ENCODE peak calls at places on chromosome 7, in seven cellular contexts. W is fibroblast of mammary gland, I is cardiac muscle cell, B is bronchial epithelial cell, T is astrocyte, A is H1, V is Panc1. O is an unnamed sample.

GRCh38 chr7:137508437-137509175 is 165.1 kb upstream of the PTN start:
- DNase-seq in W (peak; percentile 70), I (peak; percentile 76), B (peak; percentile 86), T (peak; percentile 95), A (no peak), V (no peak), O (no peak)

GRCh38 chr7:98165827-98166667 is 45.2 kb upstream of the BHLHA15 start:
- DNase-seq in W (peak; percentile 22), I (peak; percentile 37), B (peak; percentile 22), T (no peak), A (peak; percentile 36), V (no peak), O (peak; percentile 61)

GRCh38 chr7:45972629-45973312 is 51.7 kb upstream of the IGFBP3 start:
- DNase-seq in W (no peak), I (no peak), B (no peak), T (no peak), A (no peak), V (no peak), O (no peak)

GRCh38 chr7:42854521-42855118 is 57.2 kb downstream of the C7orf25 start:
- DNase-seq in W (no peak), I (no peak), B (no peak), T (no peak), A (no peak), V (no peak), O (no peak)

GRCh38 chr7:84191261-84191660 is 3.3 kb downstream of the SEMA3A start:
- DNase-seq in W (peak; percentile 46), I (no peak), B (peak; percentile 53), T (no peak), A (no peak), V (no peak), O (no peak)

GRCh38 chr7:111138196-111138569 is 47.3 kb downstream of the LRRN3 start:
- DNase-seq in W (peak; percentile 64), I (peak; percentile 42), B (peak; percentile 47), T (peak; percentile 52), A (no peak), V (peak; percentile 76), O (peak; percentile 35)

GRCh38 chr7:11428877-11429617 is 403.0 kb downstream of the THSD7A start:
- DNase-seq in W (no peak), I (no peak), B (no peak), T (no peak), A (no peak), V (no peak), O (no peak)

GRCh38 chr7:47508389-47509380 is 73.2 kb downstream of the TNS3 start:
- DNase-seq in W (peak; percentile 35), I (no peak), B (no peak), T (no peak), A (no peak), V (no peak), O (no peak)

GRCh38 chr7:151251926-151252835 is 3.7 kb upstream of the SMARCD3 start:
- DNase-seq in W (peak; percentile 57), I (peak; percentile 87), B (peak; percentile 9), T (peak; percentile 67), A (no peak), V (no peak), O (peak; percentile 54)

GRCh38 chr7:131945313-131945831 is 388.9 kb upstream of the PODXL start:
- DNase-seq in W (peak; percentile 12), I (peak; percentile 50), B (no peak), T (no peak), A (peak; percentile 46), V (no peak), O (peak; percentile 66)

GRCh38 chr7:100901921-100902332 is 6.2 kb upstream of the ACHE start:
- DNase-seq in W (no peak), I (no peak), B (no peak), T (no peak), A (no peak), V (no peak), O (no peak)

GRCh38 chr7:125253454-125254182 is 324.0 kb upstream of the POT1 start:
- DNase-seq in W (no peak), I (no peak), B (peak; percentile 98), T (no peak), A (no peak), V (no peak), O (peak; percentile 4)

GRCh38 chr7:28062197-28062988 is 118.2 kb downstream of the JAZF1 start:
- DNase-seq in W (peak; percentile 71), I (peak; percentile 82), B (peak; percentile 60), T (peak; percentile 32), A (no peak), V (peak; percentile 43), O (peak; percentile 91)

GRCh38 chr7:79298145-79298760 is 155.2 kb downstream of the MAGI2 start:
- DNase-seq in W (peak; percentile 80), I (peak; percentile 80), B (peak; percentile 71), T (peak; percentile 25), A (no peak), V (peak; percentile 50), O (peak; percentile 24)

GRCh38 chr7:22726345-22726848 is 603 bp upstream of the IL6 start:
- DNase-seq in W (peak; percentile 83), I (peak; percentile 90), B (peak; percentile 74), T (peak; percentile 80), A (no peak), V (no peak), O (peak; percentile 81)
- TF ChIP-seq CTCF in W (peak; percentile 59), I (peak; percentile 69), B (peak; percentile 78), T (peak; percentile 48), A (peak; percentile 66), V (peak; percentile 88), O (peak; percentile 80)

DNA sequence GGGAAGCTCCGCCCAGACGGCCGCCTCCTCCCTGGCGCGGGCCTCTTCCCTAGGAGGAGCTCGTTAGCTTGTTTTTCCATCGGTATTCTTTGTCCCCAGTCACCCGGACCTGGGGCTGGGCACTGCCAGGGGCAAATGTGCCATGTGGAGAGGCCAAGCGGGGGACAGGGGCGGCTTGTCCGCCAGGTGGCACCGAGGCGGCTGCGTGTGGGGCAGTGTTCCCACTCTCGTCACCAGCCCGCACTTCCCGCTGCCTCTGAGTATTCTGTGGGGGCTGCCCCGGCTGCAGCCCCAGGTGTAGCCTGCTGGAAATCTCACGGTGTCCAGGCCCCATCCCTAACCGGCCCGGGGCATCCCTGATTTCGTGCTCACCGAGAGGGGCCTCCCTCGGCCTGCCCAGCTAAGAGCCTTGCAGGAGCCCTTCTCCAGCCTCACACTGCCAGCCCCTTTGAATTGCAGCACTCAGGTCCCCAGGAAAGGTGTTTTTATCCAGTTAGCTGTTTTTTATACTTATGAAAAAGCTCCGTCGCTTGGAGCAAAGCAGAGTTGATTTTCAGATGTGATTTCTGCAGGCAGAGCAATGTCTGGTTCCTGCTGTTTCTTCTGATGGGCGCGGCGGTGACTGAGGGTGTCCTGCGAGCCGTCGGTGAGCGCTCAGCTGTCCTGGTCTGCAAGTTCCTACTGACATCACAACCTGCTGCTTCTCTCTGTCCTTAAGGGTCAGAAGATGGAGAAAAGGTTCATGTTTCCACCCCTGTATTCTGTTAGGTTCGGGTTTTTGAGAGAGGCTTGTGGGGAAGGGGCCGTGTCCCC is 109.8 kb upstream of the FAM20C start:
- DNase-seq in W (no peak), I (no peak), B (no peak), T (no peak), A (no peak), V (no peak), O (peak; percentile 59)
- TF ChIP-seq CTCF in W (no peak), I (no peak), B (no peak), T (no peak), A (no peak), V (no peak), O (no peak)

GRCh38 chr7:106732045-106732444 is 71.1 kb upstream of the CCDC71L start:
- DNase-seq in W (no peak), I (no peak), B (no peak), T (no peak), A (no peak), V (no peak), O (no peak)

GRCh38 chr7:106736123-106736507 is 75.2 kb upstream of the CCDC71L start:
- DNase-seq in W (no peak), I (no peak), B (no peak), T (no peak), A (no peak), V (no peak), O (no peak)

GRCh38 chr7:106736508-106737201 is 75.7 kb upstream of the CCDC71L start:
- DNase-seq in W (peak; percentile 86), I (peak; percentile 92), B (peak; percentile 67), T (peak; percentile 63), A (no peak), V (peak; percentile 57), O (peak; percentile 62)

GRCh38 chr7:106735637-106736036 is 74.7 kb upstream of the CCDC71L start:
- DNase-seq in W (no peak), I (no peak), B (no peak), T (no peak), A (no peak), V (no peak), O (no peak)

GRCh38 chr7:106737202-106737562 is 76.2 kb upstream of the CCDC71L start:
- DNase-seq in W (peak; percentile 66), I (peak; percentile 78), B (peak; percentile 46), T (peak; percentile 29), A (no peak), V (no peak), O (peak; percentile 4)
- TF ChIP-seq CTCF in W (peak; percentile 65), I (peak; percentile 57), B (peak; percentile 24), T (peak; percentile 52), A (no peak), V (no peak), O (no peak)

GRCh38 chr7:156218544-156219306 is 406.5 kb upstream of the SHH start:
- DNase-seq in W (no peak), I (no peak), B (no peak), T (no peak), A (no peak), V (no peak), O (no peak)

GRCh38 chr7:156220701-156221100 is 408.4 kb upstream of the SHH start:
- DNase-seq in W (no peak), I (no peak), B (no peak), T (no peak), A (no peak), V (no peak), O (no peak)

GRCh38 chr7:156222151-156222550 is 409.9 kb upstream of the SHH start:
- DNase-seq in W (no peak), I (no peak), B (no peak), T (no peak), A (no peak), V (no peak), O (no peak)

GRCh38 chr7:156219307-156220077 is 407.2 kb upstream of the SHH start:
- DNase-seq in W (no peak), I (no peak), B (no peak), T (no peak), A (no peak), V (no peak), O (no peak)

GRCh38 chr7:156220078-156220605 is 407.9 kb upstream of the SHH start:
- DNase-seq in W (no peak), I (no peak), B (no peak), T (no peak), A (no peak), V (no peak), O (no peak)
- TF ChIP-seq CTCF in W (no peak), I (no peak), B (no peak), T (no peak), A (no peak), V (no peak), O (no peak)

GRCh38 chr7:29764227-29764626 is 42.1 kb upstream of the WIPF3 start:
- DNase-seq in W (no peak), I (no peak), B (no peak), T (no peak), A (no peak), V (no peak), O (peak; percentile 44)
- TF ChIP-seq CTCF in W (no peak), I (no peak), B (no peak), T (no peak), A (peak; percentile 82), V (peak; percentile 36), O (peak; percentile 22)